ENCODE peak calls at places on chromosomes 5 and 9, in four cellular contexts. A, T, W and F are unnamed samples.

GRCh38 chr9:99162759-99163364 is 57.9 kb downstream of the TGFBR1 start:
- DNase-seq in A (peak), T (peak), W (peak), F (no peak)

GRCh38 chr5:32071351-32071944 is 102.7 kb downstream of the GOLPH3 start:
- DNase-seq in A (no peak), T (no peak), W (no peak), F (no peak)

GRCh38 chr9:109317979-109318671 is 2.7 kb downstream of the EPB41L4B start:
- DNase-seq in A (no peak), T (peak), W (no peak), F (no peak)

GRCh38 chr5:82339744-82340143 is 61.6 kb upstream of the RPS23 start:
- DNase-seq in A (no peak), T (no peak), W (no peak), F (no peak)

GRCh38 chr5:126106032-126106431 is 317.2 kb upstream of the GRAMD2B start:
- DNase-seq in A (no peak), T (no peak), W (no peak), F (no peak)

GRCh38 chr9:36319806-36320205 is 61.6 kb upstream of the GNE start:
- DNase-seq in A (no peak), T (no peak), W (no peak), F (no peak)

GRCh38 chr5:140632366-140633080 is 452 bp downstream of the CD14 start:
- DNase-seq in A (peak), T (no peak), W (peak), F (no peak)

GRCh38 chr5:132456553-132457361 is 33.8 kb downstream of the IRF1 start:
- DNase-seq in A (no peak), T (no peak), W (no peak), F (no peak)

GRCh38 chr9:9299134-9299533 is 1313.7 kb downstream of the PTPRD start:
- DNase-seq in A (no peak), T (peak), W (no peak), F (no peak)

GRCh38 chr9:35822926-35823325 is 5.6 kb downstream of the FAM221B start:
- DNase-seq in A (no peak), T (no peak), W (no peak), F (no peak)

GRCh38 chr5:10652151-10652550 is 88.3 kb downstream of the ANKRD33B start:
- DNase-seq in A (no peak), T (no peak), W (no peak), F (no peak)

GRCh38 chr5:135048930-135049329 is 14.9 kb upstream of the PITX1 start:
- DNase-seq in A (no peak), T (no peak), W (no peak), F (no peak)

GRCh38 chr9:127589955-127590370 is 22.1 kb upstream of the STXBP1 start:
- DNase-seq in A (peak), T (peak), W (peak), F (no peak)

GRCh38 chr9:21110708-21111576 is 30.7 kb downstream of the IFNW1 start:
- DNase-seq in A (peak), T (peak), W (peak), F (peak)

GRCh38 chr5:5219541-5219940 is 79.4 kb downstream of the ADAMTS16 start:
- DNase-seq in A (no peak), T (no peak), W (no peak), F (no peak)

GRCh38 chr9:133377721-133378216 is 1.6 kb downstream of the STKLD1 start:
- DNase-seq in A (no peak), T (peak), W (no peak), F (no peak)

GRCh38 chr5:179322071-179323025 is 22.9 kb downstream of the ADAMTS2 start:
- DNase-seq in A (no peak), T (no peak), W (no peak), F (no peak)

GRCh38 chr5:111116550-111116949 is 24.4 kb downstream of the WDR36 start:
- DNase-seq in A (no peak), T (no peak), W (no peak), F (no peak)

GRCh38 chr5:6602441-6602840 is 30.4 kb downstream of the NSUN2 start:
- DNase-seq in A (no peak), T (no peak), W (no peak), F (no peak)

GRCh38 chr5:94274684-94275083 is 343.7 kb downstream of the KIAA0825 start:
- DNase-seq in A (no peak), T (no peak), W (no peak), F (no peak)

GRCh38 chr9:5578018-5578697 is 50.7 kb upstream of the RIC1 start:
- DNase-seq in A (no peak), T (no peak), W (no peak), F (no peak)

GRCh38 chr5:7849531-7850240 is 1.2 kb downstream of the CFAP90 start:
- DNase-seq in A (peak), T (no peak), W (peak), F (no peak)

GRCh38 chr5:138664276-138664943 is 88.8 kb upstream of the CTNNA1 start:
- DNase-seq in A (no peak), T (no peak), W (no peak), F (no peak)

GRCh38 chr9:108953983-108954574 is 19.9 kb downstream of the ABITRAM start:
- DNase-seq in A (peak), T (peak), W (peak), F (no peak)

GRCh38 chr5:39198080-39198479 is 21.3 kb downstream of the FYB1 start:
- DNase-seq in A (no peak), T (no peak), W (no peak), F (no peak)

GRCh38 chr9:130140701-130141100 is 31.5 kb upstream of the NCS1 start:
- DNase-seq in A (no peak), T (no peak), W (no peak), F (no peak)

GRCh38 chr9:84466580-84467285 is 126.2 kb upstream of the SLC28A3 start:
- DNase-seq in A (no peak), T (no peak), W (no peak), F (no peak)

GRCh38 chr9:22446950-22447606 is 454 bp downstream of the DMRTA1 start:
- DNase-seq in A (peak), T (peak), W (peak), F (peak)

GRCh38 chr9:18976368-18977238 is 56.4 kb downstream of the SAXO1 start:
- DNase-seq in A (no peak), T (no peak), W (no peak), F (no peak)

GRCh38 chr5:99675974-99676373 is 747.2 kb upstream of the CHD1 start:
- DNase-seq in A (no peak), T (no peak), W (no peak), F (no peak)